ENCODE peak calls at places on chromosomes 16 and 17, in ten cellular contexts. P is AG09319, J is ascending aorta, O is colonic mucosa, V is AG09309, R is H9, M is fibroblast of mammary gland, Q is heart left ventricle, N is chondrocyte, L is lower leg skin. H is an unnamed sample.

GRCh38 chr17:63382826-63383225 is 63.3 kb downstream of the CYB561 start:
- DNase-seq in P (no peak), J (no peak), O (no peak), V (no peak), R (no peak), M (peak), Q (no peak), N (no peak), L (no peak), H (no peak)

GRCh38 chr16:27315333-27316037 is 1.7 kb downstream of the IL4R start:
- DNase-seq in P (no peak), J (peak), O (peak), V (peak), R (peak), M (peak), Q (peak), N (peak), L (peak), H (no peak)

GRCh38 chr17:66423436-66423922 is 121.1 kb downstream of the PRKCA start:
- DNase-seq in P (no peak), J (no peak), O (no peak), V (no peak), R (no peak), M (peak), Q (no peak), N (no peak), L (no peak), H (no peak)

GRCh38 chr16:1918890-1919679 is 870 bp upstream of the HS3ST6 start:
- DNase-seq in P (no peak), J (no peak), O (no peak), V (no peak), R (peak), M (no peak), Q (no peak), N (peak), L (no peak), H (no peak)

GRCh38 chr16:58196898-58197313 is 1.0 kb downstream of the CSNK2A2 start:
- DNase-seq in P (no peak), J (no peak), O (no peak), V (no peak), R (no peak), M (peak), Q (no peak), N (no peak), L (no peak), H (no peak)

GRCh38 chr17:43702636-43703035 is 40.9 kb upstream of the MEOX1 start:
- DNase-seq in P (no peak), J (no peak), O (no peak), V (no peak), R (peak), M (peak), Q (no peak), N (no peak), L (no peak), H (no peak)

GRCh38 chr16:81693047-81693446 is 86.0 kb upstream of the PLCG2 start:
- DNase-seq in P (no peak), J (no peak), O (no peak), V (peak), R (no peak), M (no peak), Q (no peak), N (no peak), L (no peak), H (no peak)

GRCh38 chr17:6577686-6578263 is 21.4 kb upstream of the PITPNM3 start:
- DNase-seq in P (no peak), J (no peak), O (peak), V (no peak), R (no peak), M (no peak), Q (no peak), N (no peak), L (peak), H (no peak)

GRCh38 chr17:72008236-72008874 is 112.5 kb upstream of the SOX9 start:
- DNase-seq in P (no peak), J (no peak), O (no peak), V (no peak), R (no peak), M (peak), Q (no peak), N (no peak), L (no peak), H (no peak)

GRCh38 chr16:84347161-84347560 is 21.2 kb upstream of the ATP2C2 start:
- DNase-seq in P (no peak), J (no peak), O (no peak), V (no peak), R (no peak), M (no peak), Q (no peak), N (no peak), L (no peak), H (no peak)

GRCh38 chr17:2598166-2598565 is 4.7 kb downstream of the PAFAH1B1 start:
- DNase-seq in P (no peak), J (no peak), O (no peak), V (peak), R (no peak), M (peak), Q (no peak), N (no peak), L (no peak), H (no peak)

GRCh38 chr16:13176711-13177110 is 275.3 kb downstream of the SHISA9 start:
- DNase-seq in P (no peak), J (no peak), O (no peak), V (no peak), R (no peak), M (no peak), Q (no peak), N (no peak), L (no peak), H (no peak)

GRCh38 chr17:67139784-67140665 is 95.7 kb downstream of the CACNG1 start:
- DNase-seq in P (no peak), J (no peak), O (no peak), V (no peak), R (peak), M (peak), Q (no peak), N (no peak), L (no peak), H (no peak)

GRCh38 chr17:18041776-18042175 is 2.6 kb downstream of the GID4 start:
- DNase-seq in P (peak), J (no peak), O (no peak), V (peak), R (no peak), M (peak), Q (no peak), N (no peak), L (no peak), H (no peak)

GRCh38 chr17:57956311-57957119 is 1.3 kb upstream of the CUEDC1 start:
- DNase-seq in P (no peak), J (no peak), O (peak), V (no peak), R (peak), M (no peak), Q (no peak), N (no peak), L (no peak), H (no peak)

GRCh38 chr17:66829386-66829864 is 5.5 kb upstream of the CACNG5 start:
- DNase-seq in P (peak), J (no peak), O (peak), V (peak), R (peak), M (peak), Q (no peak), N (no peak), L (peak), H (no peak)

GRCh38 chr16:80577485-80578280 is 36.9 kb downstream of the DYNLRB2 start:
- DNase-seq in P (no peak), J (no peak), O (no peak), V (no peak), R (no peak), M (no peak), Q (no peak), N (no peak), L (peak), H (no peak)

GRCh38 chr16:89918453-89919347 is at the start of gene MC1R:
- DNase-seq in P (no peak), J (no peak), O (no peak), V (no peak), R (peak), M (peak), Q (no peak), N (no peak), L (no peak), H (no peak)
- TF ChIP-seq CTCF in P (peak), J (no peak), O (peak), V (peak), R (peak), M (peak), Q (no peak), N (peak), L (no peak), H (peak)

GRCh38 chr16:67145746-67146145 is 5.1 kb downstream of the B3GNT9 start:
- DNase-seq in P (no peak), J (no peak), O (no peak), V (no peak), R (no peak), M (no peak), Q (no peak), N (peak), L (no peak), H (no peak)

GRCh38 chr16:67147437-67148140 is 3.2 kb downstream of the B3GNT9 start:
- DNase-seq in P (no peak), J (no peak), O (no peak), V (no peak), R (no peak), M (no peak), Q (no peak), N (peak), L (no peak), H (no peak)

GRCh38 chr16:67148221-67148620 is 2.6 kb downstream of the B3GNT9 start:
- DNase-seq in P (no peak), J (no peak), O (no peak), V (no peak), R (no peak), M (no peak), Q (no peak), N (peak), L (no peak), H (no peak)

GRCh38 chr16:67144943-67145342 is 5.9 kb downstream of the B3GNT9 start:
- DNase-seq in P (no peak), J (no peak), O (no peak), V (no peak), R (no peak), M (no peak), Q (no peak), N (peak), L (no peak), H (no peak)

DNA sequence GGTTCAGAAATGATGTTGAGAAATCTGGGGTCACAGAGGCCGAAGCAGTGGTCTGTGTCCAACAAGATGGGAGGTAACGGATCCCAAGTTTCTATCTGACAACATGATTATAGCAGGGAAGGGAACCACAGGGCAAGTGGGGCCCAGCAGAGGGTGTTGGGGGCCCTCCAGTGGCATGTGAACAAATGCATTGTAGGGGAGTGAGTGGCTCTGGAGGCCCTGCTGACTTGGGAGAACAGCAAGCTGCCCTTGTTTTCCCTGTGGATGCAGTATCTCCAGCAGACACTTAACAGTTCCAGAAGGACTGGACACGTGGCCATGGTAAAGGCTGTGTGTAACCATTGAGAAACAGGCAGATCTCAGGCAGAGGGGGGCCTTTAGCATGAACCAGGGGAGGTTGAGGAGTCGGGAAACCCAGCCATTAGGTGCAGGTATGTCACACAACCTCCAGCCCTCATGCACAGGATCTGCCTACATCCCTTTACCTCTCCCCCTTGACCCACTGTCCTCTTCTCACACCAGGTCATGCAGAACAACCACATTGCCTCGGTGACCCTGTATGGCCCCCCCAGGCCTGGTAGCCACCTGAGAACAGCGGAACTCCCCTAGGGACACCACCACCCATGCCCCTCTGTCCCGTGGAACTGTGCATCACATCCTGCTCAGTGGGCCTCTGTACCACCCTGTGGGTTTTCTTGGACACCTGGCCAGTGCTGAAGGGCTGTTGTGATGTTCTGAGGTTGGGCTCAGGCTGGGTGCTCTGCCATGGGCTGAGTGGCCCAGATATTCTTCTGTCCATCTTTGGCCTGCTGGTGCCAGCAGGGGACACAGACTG is 4.1 kb downstream of the B3GNT9 start:
- DNase-seq in P (no peak), J (no peak), O (no peak), V (no peak), R (no peak), M (no peak), Q (no peak), N (peak), L (no peak), H (no peak)
- TF ChIP-seq CTCF in P (no peak), J (no peak), O (no peak), V (peak), R (no peak), M (no peak), Q (no peak), N (no peak), L (no peak), H (no peak)

DNA sequence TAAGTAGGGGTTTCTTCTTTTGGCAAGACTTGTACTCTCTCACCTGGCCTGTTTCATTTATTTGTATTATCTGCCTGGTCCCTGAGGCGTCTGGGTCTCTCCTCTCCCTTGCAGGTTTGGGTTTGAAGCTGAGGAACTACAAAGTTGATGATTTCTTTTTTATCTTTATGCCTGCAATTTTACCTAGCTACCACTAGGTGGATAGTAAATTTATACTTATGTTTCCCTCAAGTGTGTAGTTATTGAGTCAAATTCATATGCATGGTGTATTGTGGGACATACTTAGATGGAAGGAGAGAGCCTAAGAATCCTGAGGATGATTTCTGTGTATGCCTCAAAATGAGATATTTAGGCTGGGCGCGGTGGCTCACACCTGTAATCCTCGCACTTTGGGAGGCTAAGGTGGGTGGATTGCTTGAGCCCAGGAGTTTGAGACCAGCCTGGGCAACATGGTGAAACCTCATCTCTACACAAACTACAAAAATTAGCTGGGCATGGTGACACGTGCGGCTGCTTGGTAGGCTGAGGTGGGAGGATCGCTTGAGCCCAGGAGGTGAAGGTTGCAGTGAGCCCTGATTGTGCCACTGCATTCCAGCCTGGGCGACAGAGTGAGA is 13.6 kb downstream of the TMEM98 start:
- DNase-seq in P (no peak), J (no peak), O (no peak), V (no peak), R (no peak), M (no peak), Q (no peak), N (no peak), L (no peak), H (no peak)
- TF ChIP-seq CTCF in P (peak), J (no peak), O (peak), V (peak), R (peak), M (peak), Q (no peak), N (peak), L (no peak), H (peak)

DNA sequence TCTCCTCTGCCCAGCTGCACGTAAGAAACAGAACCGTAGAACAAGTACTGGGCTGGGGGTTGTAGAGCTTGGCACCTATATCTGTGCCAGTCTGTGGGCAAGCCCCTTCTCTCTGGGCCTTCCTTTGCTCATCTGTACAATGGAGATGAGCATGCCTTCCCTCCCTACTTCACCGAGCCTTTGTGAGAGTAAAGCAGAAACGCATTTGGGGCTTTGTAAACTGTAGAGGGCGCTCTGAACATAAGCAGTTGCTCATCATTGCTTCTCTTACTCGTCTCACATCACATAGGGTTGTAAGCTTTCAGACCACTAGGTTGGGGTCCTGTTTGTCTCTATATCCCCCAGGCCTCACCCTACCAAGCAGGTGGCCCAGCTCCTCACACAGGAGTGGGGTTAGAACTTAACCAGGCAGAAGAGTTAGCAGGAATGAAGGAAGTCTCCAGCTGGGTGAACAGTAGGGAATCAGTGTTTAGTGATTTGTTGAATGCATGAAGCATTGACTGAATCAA is 15.1 kb downstream of the SAMD14 start:
- DNase-seq in P (no peak), J (no peak), O (peak), V (no peak), R (peak), M (peak), Q (no peak), N (no peak), L (no peak), H (no peak)
- TF ChIP-seq CTCF in P (peak), J (peak), O (peak), V (peak), R (peak), M (peak), Q (peak), N (peak), L (no peak), H (peak)

GRCh38 chr17:60577147-60577925 is 22.7 kb upstream of the PPM1D start:
- DNase-seq in P (no peak), J (no peak), O (peak), V (no peak), R (peak), M (peak), Q (no peak), N (no peak), L (peak), H (no peak)
- TF ChIP-seq CTCF in P (peak), J (peak), O (no peak), V (peak), R (no peak), M (no peak), Q (peak), N (peak), L (no peak), H (no peak)

DNA sequence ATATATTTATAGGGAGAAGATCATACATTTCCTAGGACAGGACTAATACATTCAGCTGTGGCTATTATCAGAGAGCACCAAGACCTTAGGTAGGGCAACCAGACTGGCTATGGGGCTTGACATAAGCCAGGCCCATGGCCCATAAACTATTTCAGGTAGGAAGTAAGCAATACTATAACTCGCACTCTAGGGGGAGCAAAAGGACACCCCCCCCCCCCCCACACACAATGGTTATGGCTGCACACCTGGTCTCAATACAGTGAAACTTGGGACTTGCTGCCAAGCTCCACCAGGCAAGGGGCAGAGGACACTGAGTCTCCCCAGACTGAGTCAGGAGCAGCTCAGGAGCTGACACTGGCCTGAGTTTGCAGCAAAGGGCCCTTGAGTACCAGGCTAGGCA is 348.9 kb upstream of the ASIC2 start:
- DNase-seq in P (no peak), J (no peak), O (no peak), V (no peak), R (peak), M (no peak), Q (no peak), N (no peak), L (no peak), H (no peak)
- TF ChIP-seq CTCF in P (no peak), J (no peak), O (no peak), V (no peak), R (peak), M (no peak), Q (no peak), N (no peak), L (no peak), H (no peak)

DNA sequence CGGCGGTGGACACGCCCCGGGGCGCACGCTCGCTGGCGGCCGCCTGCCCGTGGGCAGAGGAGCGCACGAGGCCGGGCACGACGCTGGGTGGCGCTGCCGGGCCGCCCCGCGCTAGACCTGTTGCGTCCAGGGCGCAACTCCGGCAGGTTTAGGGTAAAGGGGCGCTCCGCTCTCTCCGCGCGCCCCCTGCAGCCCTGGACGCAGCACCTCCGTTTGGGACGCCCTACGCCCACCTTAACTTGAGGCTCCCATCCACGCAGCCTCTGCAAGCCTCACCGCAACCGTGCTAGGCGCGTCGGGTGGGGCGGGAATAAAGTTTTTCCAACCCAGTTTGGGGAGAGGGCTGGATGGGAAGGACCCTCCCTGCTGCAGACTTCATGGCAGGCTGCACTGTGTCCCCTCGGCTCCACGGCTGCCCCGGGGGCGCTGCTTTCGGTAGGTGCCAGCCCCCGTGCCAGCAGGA is 299 bp upstream of the SYT17 start:
- DNase-seq in P (no peak), J (no peak), O (peak), V (no peak), R (peak), M (peak), Q (peak), N (no peak), L (peak), H (peak)
- TF ChIP-seq CTCF in P (peak), J (peak), O (peak), V (peak), R (peak), M (no peak), Q (peak), N (peak), L (no peak), H (peak)

GRCh38 chr17:35144840-35145239 is 2.7 kb upstream of the NLE1 start:
- DNase-seq in P (no peak), J (no peak), O (no peak), V (no peak), R (no peak), M (no peak), Q (no peak), N (no peak), L (no peak), H (no peak)

GRCh38 chr17:35138218-35138617 is 3.9 kb downstream of the NLE1 start:
- DNase-seq in P (no peak), J (no peak), O (no peak), V (no peak), R (no peak), M (no peak), Q (no peak), N (no peak), L (no peak), H (no peak)

GRCh38 chr17:35146214-35146833 is 1.3 kb upstream of the UNC45B start:
- DNase-seq in P (no peak), J (no peak), O (no peak), V (no peak), R (no peak), M (no peak), Q (no peak), N (no peak), L (no peak), H (no peak)

GRCh38 chr17:35141681-35142466 is at the start of gene NLE1:
- DNase-seq in P (peak), J (no peak), O (peak), V (no peak), R (peak), M (peak), Q (peak), N (no peak), L (peak), H (peak)

GRCh38 chr17:35142467-35142796 is 329 bp upstream of the NLE1 start:
- DNase-seq in P (no peak), J (no peak), O (no peak), V (no peak), R (no peak), M (no peak), Q (no peak), N (no peak), L (no peak), H (no peak)
- TF ChIP-seq CTCF in P (no peak), J (no peak), O (no peak), V (no peak), R (no peak), M (no peak), Q (no peak), N (peak), L (no peak), H (no peak)

H was measured in type B pancreatic cell.